ENCODE peak calls at places on chromosomes 12 and 14, in six cellular contexts. S is WTC11, Z is HepG2, F is A549, Q is K562, C is H1. K is an unnamed sample.
A peak's percentile ranks its signal among the peaks of the same experiment; 100 is the strongest.

GRCh38 chr14:21852775-21853174 is 179.2 kb upstream of the OR4E1 start:
- DNase-seq in C (no peak), Q (no peak), S (no peak), Z (no peak), F (no peak), K (no peak)

GRCh38 chr14:51846631-51847488 is 13.6 kb upstream of the GNG2 start:
- DNase-seq in C (peak; percentile 46), F (no peak), Q (no peak), S (peak; percentile 65), Z (no peak), K (peak; percentile 72)

GRCh38 chr14:61335049-61335448 is 13.7 kb downstream of the PRKCH start:
- DNase-seq in S (no peak), C (no peak), Z (no peak), Q (no peak), F (no peak), K (no peak)

GRCh38 chr14:101049942-101050341 is 146.4 kb upstream of the RTL1 start:
- DNase-seq in C (no peak), Z (no peak), S (no peak), Q (no peak), F (no peak), K (no peak)

GRCh38 chr12:6538420-6539275 is 4.3 kb downstream of the GAPDH start:
- DNase-seq in Q (no peak), Z (peak; percentile 6), F (peak; percentile 42), C (no peak), S (no peak), K (no peak)

GRCh38 chr14:104442611-104443390 is 136.8 kb upstream of the C14orf180 start:
- DNase-seq in F (no peak), C (no peak), S (no peak), Q (no peak), Z (no peak), K (no peak)

GRCh38 chr14:30638926-30639325 is 16.8 kb downstream of the SCFD1 start:
- DNase-seq in C (no peak), F (no peak), Z (no peak), S (no peak), Q (no peak), K (no peak)

GRCh38 chr12:108145011-108145410 is 15.9 kb downstream of the WSCD2 start:
- DNase-seq in C (no peak), Z (no peak), Q (no peak), F (no peak), S (no peak), K (no peak)

GRCh38 chr12:68267892-68268396 is 14.5 kb upstream of the IL22 start:
- DNase-seq in Q (no peak), F (no peak), C (no peak), Z (no peak), S (no peak), K (no peak)

GRCh38 chr14:68633131-68633991 is 159.5 kb downstream of the ZFP36L1 start:
- DNase-seq in C (no peak), F (no peak), Z (no peak), Q (no peak), S (no peak), K (no peak)

GRCh38 chr12:123140675-123141614 is 9.9 kb downstream of the PITPNM2 start:
- DNase-seq in F (no peak), S (no peak), C (no peak), Q (no peak), Z (peak; percentile 81), K (no peak)

GRCh38 chr12:123142518-123142840 is 8.4 kb downstream of the PITPNM2 start:
- DNase-seq in C (no peak), Q (no peak), Z (no peak), S (no peak), F (no peak), K (no peak)

GRCh38 chr12:123139926-123140674 is 10.8 kb downstream of the PITPNM2 start:
- DNase-seq in S (no peak), C (no peak), Z (peak; percentile 61), Q (no peak), F (no peak), K (peak; percentile 24)

GRCh38 chr12:123142948-123143752 is 7.7 kb downstream of the PITPNM2 start:
- DNase-seq in F (no peak), C (no peak), S (no peak), Z (peak; percentile 66), Q (peak; percentile 44), K (no peak)

GRCh38 chr12:123141615-123142517 is 9.0 kb downstream of the PITPNM2 start:
- DNase-seq in Z (peak; percentile 87), C (no peak), F (no peak), Q (no peak), S (no peak), K (peak; percentile 72)
- TF ChIP-seq JUN in Z (no peak), C (no peak), F (no peak), Q (peak; percentile 16), S (no peak), K (peak; percentile 78)

GRCh38 chr14:33065634-33066033 is 127.0 kb downstream of the NPAS3 start:
- DNase-seq in C (no peak), S (no peak), F (no peak), Z (no peak), Q (no peak), K (no peak)
- TF ChIP-seq MAX in C (no peak), S (no peak), F (no peak), Z (no peak), Q (no peak), K (no peak)

DNA sequence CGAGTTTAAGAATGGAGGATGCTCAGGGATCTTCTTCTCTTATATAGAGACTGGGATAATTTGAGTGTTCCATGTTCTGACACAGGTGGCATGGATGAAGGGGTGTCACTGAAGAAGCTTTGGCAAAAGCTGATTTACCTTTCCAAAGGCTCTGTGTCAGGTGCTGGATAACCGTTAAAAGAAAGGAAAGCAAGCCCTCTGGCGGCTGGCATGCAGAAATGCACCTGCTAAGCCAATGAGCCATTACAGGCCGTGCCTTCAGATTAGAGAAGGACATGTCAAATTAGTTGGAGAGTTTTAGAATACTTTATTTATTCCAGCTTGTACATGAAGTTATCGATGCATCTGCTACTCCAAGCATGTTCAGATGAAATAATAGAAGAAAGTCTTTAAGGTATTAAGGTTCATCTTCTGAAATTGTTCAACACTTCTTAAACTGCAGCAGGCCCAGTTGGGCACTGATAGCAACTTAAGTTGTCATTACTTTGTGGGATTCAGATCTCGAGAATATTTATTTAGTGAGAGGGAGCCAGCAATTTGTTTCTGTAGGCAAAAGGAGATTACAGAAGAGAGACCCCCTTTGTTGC is 678.2 kb downstream of the NRXN3 start:
- DNase-seq in F (peak; percentile 18), Z (peak; percentile 29), S (peak; percentile 69), Q (peak; percentile 19), C (no peak), K (peak; percentile 35)
- TF ChIP-seq JUN in F (no peak), Z (no peak), S (no peak), Q (no peak), C (no peak), K (no peak)

DNA sequence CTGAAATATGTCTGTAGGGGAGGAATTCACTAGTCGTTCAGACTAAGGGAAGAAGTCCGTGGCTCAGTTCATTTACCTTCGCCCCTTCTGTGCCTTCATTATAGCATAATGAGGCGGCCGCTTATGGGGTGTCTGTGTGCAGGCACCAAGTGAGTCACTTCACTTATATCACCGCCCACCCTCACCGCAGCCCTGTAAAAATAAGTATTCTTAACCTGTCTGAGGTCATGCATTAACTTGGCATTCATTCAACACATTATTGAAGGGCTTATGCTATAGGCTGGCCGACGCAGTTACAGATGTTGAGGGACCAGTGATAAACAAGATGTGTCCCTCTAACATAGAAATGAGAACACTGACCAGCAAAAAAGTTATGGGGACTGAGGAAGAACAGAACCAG is 47.7 kb upstream of the PTCSC3 start:
- DNase-seq in Z (no peak), Q (no peak), C (no peak), F (no peak), S (no peak), K (no peak)
- TF ChIP-seq MAX in Z (no peak), Q (no peak), C (no peak), F (no peak), S (no peak), K (no peak)

GRCh38 chr12:65470261-65470660 is 191.8 kb downstream of the MSRB3 start:
- DNase-seq in Q (no peak), C (no peak), Z (no peak), S (no peak), F (no peak), K (no peak)
- TF ChIP-seq JUN in Q (no peak), C (no peak), Z (no peak), S (no peak), F (no peak), K (no peak)

GRCh38 chr14:43215524-43215923 is 1291.6 kb downstream of the FSCB start:
- DNase-seq in Z (no peak), Q (no peak), S (no peak), F (no peak), C (no peak), K (no peak)
- TF ChIP-seq MAX in Z (no peak), Q (no peak), S (no peak), F (no peak), C (no peak), K (no peak)

K was measured in endothelial cell of umbilical vein.